ENCODE peak calls at places on chromosome 2, in five cellular contexts. U is A549, Q is cardiac muscle cell, R is fibroblast of lung, N is GM23248. D is an unnamed sample.

GRCh38 chr2:97988722-97989121 is 7.0 kb downstream of the TMEM131 start:
- DNase-seq in U (no peak), Q (no peak), R (no peak), N (no peak), D (no peak)

GRCh38 chr2:124874226-124874625 is 849.1 kb downstream of the CNTNAP5 start:
- DNase-seq in U (no peak), Q (no peak), R (no peak), N (no peak), D (no peak)

GRCh38 chr2:238420442-238420841 is 6.3 kb upstream of the ASB1 start:
- DNase-seq in U (no peak), Q (no peak), R (no peak), N (peak; percentile 32), D (no peak)

GRCh38 chr2:236743623-236744280 is 174.1 kb downstream of the ACKR3 start:
- DNase-seq in U (no peak), Q (no peak), R (peak; percentile 57), N (peak; percentile 92), D (no peak)

GRCh38 chr2:71609958-71610357 is 156.6 kb downstream of the DYSF start:
- DNase-seq in U (peak; percentile 50), Q (no peak), R (peak; percentile 75), N (peak; percentile 63), D (no peak)

GRCh38 chr2:145792745-145793144 is 1272.8 kb upstream of the ZEB2 start:
- DNase-seq in U (no peak), Q (no peak), R (no peak), N (no peak), D (no peak)

GRCh38 chr2:234422895-234423505 is 73.9 kb downstream of the ARL4C start:
- DNase-seq in U (no peak), Q (no peak), R (no peak), N (no peak), D (no peak)

GRCh38 chr2:100821255-100821912 is 1.4 kb downstream of the NPAS2 start:
- DNase-seq in U (no peak), Q (no peak), R (peak; percentile 59), N (peak; percentile 12), D (no peak)

GRCh38 chr2:121420486-121420885 is 110.2 kb upstream of the RNU4ATAC start:
- DNase-seq in U (no peak), Q (no peak), R (no peak), N (no peak), D (no peak)

GRCh38 chr2:211931314-211931713 is 607.3 kb downstream of the ERBB4 start:
- DNase-seq in U (no peak), Q (no peak), R (no peak), N (no peak), D (no peak)
- H3K4me3 ChIP-seq in U (no peak overlapping the region), Q (no peak overlapping the region), R (no peak overlapping the region), N (no peak overlapping the region), D (no peak overlapping the region)

GRCh38 chr2:109422071-109422757 is 191.6 kb downstream of the SEPTIN10 start:
- DNase-seq in U (no peak), Q (peak; percentile 40), R (peak; percentile 21), N (no peak), D (no peak)

GRCh38 chr2:109423556-109424359 is 190.0 kb downstream of the SEPTIN10 start:
- DNase-seq in U (no peak), Q (no peak), R (no peak), N (no peak), D (no peak)

GRCh38 chr2:109421606-109422005 is 192.2 kb downstream of the SEPTIN10 start:
- DNase-seq in U (no peak), Q (no peak), R (no peak), N (no peak), D (no peak)

GRCh38 chr2:109421101-109421500 is 192.7 kb downstream of the SEPTIN10 start:
- DNase-seq in U (no peak), Q (no peak), R (no peak), N (no peak), D (no peak)

DNA sequence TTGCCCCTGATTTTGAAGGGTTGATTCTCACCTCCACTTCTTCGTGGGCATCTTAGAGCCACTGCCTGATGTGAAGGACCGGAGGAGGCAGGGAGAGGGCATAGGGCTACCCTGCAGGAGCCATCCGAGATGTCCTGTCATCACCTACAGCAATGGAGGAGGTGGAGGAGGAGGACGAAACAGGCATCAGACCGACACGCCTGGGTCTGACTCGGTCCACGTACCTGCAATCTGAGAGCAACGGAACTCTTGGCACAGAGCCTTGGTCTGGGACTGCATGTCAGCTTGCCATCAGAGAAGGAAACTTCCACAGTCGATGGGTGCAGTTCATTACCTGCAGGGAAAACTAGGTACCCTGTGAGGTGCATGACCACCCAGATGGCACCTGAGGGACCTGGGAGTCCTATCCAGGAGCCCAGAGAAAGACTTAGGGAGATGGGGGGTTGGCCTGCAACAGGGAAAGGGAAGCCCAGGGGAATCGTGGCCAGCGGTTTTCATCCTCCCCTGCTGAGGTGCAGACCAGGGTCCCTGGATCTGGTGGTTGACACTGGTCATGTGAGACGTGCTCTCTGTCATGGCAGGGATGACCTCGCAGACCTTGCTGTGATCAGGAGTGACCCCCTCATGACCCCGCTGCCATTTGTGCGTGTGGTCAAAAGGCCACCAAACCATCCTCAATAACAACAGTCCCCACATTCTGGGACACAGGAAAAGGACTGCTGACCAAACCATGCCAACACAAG is 190.8 kb downstream of the SEPTIN10 start:
- DNase-seq in U (no peak), Q (no peak), R (no peak), N (no peak), D (no peak)
- H3K27ac ChIP-seq in U (no peak overlapping the region), Q (no peak overlapping the region), R (no peak overlapping the region), N (no peak overlapping the region), D (no peak overlapping the region)

GRCh38 chr2:207334631-207335371 is 169.1 kb upstream of the KLF7 start:
- DNase-seq in U (peak; percentile 72), Q (peak; percentile 55), R (peak; percentile 96), N (peak; percentile 98), D (peak; percentile 89)
- H3K4me3 ChIP-seq in U (peak overlapping the region; percentile 19), Q (no peak overlapping the region), R (peak overlapping the region; percentile 26), N (peak overlapping the region; percentile 68), D (peak overlapping the region; percentile 32)

DNA sequence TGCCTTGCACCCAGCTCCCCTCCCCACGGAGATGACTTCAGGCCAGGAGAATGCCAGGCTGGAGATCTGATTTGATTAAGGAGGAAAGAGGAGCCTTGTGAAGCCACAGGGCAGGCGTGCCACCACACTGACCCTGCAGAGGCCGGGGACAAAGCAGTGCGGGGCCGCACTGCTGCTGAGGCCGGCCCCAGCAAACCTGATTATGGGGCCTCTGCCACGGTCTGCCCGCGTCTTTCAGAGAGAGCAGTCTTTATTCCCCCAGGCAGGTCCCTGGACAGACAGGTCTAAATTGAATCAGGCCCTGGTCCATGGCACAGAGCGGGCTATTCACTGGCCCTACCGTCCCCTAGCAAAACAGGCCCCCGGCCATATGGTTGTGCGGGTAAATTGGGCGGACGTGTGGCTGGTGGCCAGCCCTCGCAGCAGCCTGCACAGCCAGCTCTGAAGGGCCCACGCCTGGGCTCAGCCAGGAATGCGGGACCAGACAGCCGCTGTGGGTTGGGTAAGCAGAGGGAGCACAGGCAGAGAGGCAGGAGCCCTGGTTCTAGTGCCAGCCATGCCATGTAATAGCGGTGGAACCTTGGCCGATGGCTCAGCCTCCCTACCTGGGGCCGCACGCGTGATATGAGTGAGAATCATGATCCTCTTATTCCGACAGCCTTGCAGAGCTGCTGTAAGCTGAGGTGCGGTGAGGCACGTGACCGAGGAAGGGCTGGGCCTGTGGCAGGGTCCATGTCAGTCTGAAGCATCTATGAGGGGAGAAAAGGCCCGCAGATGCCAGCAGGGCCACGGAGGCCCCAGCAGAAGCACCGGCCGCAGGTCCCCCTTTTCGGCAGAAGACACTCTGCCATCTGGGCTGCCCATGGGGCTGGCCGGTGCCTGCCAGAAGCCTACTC is 97.3 kb upstream of the MYCN start:
- DNase-seq in U (no peak), Q (no peak), R (no peak), N (no peak), D (no peak)
- H3K27ac ChIP-seq in U (no peak overlapping the region), Q (no peak overlapping the region), R (no peak overlapping the region), N (no peak overlapping the region), D (no peak overlapping the region)

D was measured in ascending aorta.